ENCODE peak calls at places on chromosomes 4 and X, in five cellular contexts. X is heart left ventricle, U is coronary artery, A is AG04449, B is Peyer's patch. E is an unnamed sample.

GRCh38 chrX:26032141-26032917 is 105.8 kb upstream of the MAGEB18 start:
- DNase-seq in X (no peak), U (no peak), A (no peak), B (no peak), E (no peak)

GRCh38 chr4:121977251-121978168 is 25.6 kb upstream of the TRPC3 start:
- DNase-seq in X (no peak), U (no peak), A (no peak), B (peak), E (no peak)

GRCh38 chrX:7059214-7059838 is 88.2 kb upstream of the STS start:
- DNase-seq in X (no peak), U (no peak), A (no peak), B (peak), E (no peak)

GRCh38 chr4:153318696-153319320 is 25.7 kb upstream of the MND1 start:
- DNase-seq in X (no peak), U (no peak), A (no peak), B (no peak), E (peak)

GRCh38 chr4:152220201-152220666 is 315.7 kb downstream of the FBXW7 start:
- DNase-seq in X (no peak), U (no peak), A (no peak), B (no peak), E (no peak)

GRCh38 chr4:41533685-41534084 is 4.3 kb upstream of the LIMCH1 start:
- DNase-seq in X (no peak), U (no peak), A (no peak), B (no peak), E (no peak)

GRCh38 chr4:87657525-87657924 is 7.4 kb downstream of the DMP1 start:
- DNase-seq in X (no peak), U (no peak), A (no peak), B (no peak), E (no peak)

GRCh38 chrX:39652336-39652735 is 445.4 kb downstream of the BCOR start:
- DNase-seq in X (no peak), U (no peak), A (no peak), B (no peak), E (no peak)

GRCh38 chr4:7041851-7042696 is 1.1 kb upstream of the TADA2B start:
- DNase-seq in X (peak), U (no peak), A (no peak), B (peak), E (peak)

GRCh38 chrX:9609987-9610386 is 145.1 kb downstream of the TBL1X start:
- DNase-seq in X (no peak), U (no peak), A (no peak), B (no peak), E (no peak)

GRCh38 chr4:13522282-13523104 is 21.8 kb downstream of the NKX3-2 start:
- DNase-seq in X (no peak), U (no peak), A (no peak), B (no peak), E (no peak)

GRCh38 chrX:19593684-19594083 is 78.4 kb upstream of the MAP3K15 start:
- DNase-seq in X (no peak), U (no peak), A (no peak), B (no peak), E (peak)

GRCh38 chrX:53831662-53832635 is 145.4 kb upstream of the HUWE1 start:
- DNase-seq in X (no peak), U (no peak), A (no peak), B (peak), E (peak)

GRCh38 chrX:17535229-17535628 is 160.2 kb downstream of the NHS start:
- DNase-seq in X (no peak), U (no peak), A (no peak), B (no peak), E (peak)

GRCh38 chr4:65651031-65651430 is 19.3 kb downstream of the EPHA5 start:
- DNase-seq in X (no peak), U (no peak), A (no peak), B (no peak), E (no peak)

GRCh38 chrX:21479695-21480280 is 105.6 kb downstream of the CNKSR2 start:
- DNase-seq in X (no peak), U (no peak), A (peak), B (no peak), E (no peak)

DNA sequence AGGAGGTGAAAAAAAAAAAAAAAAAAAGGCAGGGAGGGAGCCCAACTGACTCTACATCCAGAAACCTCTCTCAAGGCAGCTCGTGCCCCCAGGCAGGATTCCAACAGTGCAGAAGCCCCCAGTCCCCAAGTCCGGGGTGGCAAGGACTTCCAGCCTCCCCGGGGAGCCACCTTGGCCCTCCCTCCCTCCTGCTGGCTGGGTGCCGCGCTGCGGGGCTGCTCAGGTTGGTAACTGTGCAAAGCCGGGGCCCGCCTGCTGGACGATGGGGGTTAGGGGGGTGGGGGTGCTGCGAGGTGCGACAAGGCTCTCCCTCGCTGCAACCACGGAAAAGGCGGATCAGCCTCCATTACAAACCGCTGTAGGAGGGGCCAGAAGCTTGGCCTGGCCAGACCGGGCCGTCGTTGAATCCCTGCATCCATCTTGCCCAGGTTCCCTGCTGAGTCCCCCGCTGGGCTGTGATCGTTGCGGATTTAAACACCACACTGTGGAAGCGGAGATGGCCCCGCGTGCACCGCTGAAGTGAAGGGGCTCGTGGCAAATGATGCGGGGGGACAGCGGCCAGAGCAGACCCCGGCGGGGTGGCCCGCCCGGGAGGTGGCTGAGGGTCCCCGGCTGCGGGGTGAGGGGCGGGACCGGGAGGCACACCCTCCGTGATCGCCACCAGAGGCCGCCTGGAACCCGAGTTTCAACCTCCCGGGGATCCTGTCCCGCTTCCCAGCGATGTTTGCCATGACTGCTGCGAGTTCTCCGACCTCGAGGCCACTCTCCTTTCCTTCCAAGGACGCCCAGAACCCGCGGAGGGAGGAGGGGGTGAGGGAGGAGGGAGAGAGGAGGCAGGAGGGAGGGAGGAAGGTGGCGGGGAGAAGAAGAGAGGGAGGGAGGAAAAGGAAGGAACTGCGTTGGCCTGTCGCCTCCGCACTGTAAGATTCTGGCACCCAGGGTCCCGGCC is 58.0 kb upstream of the DDX3X start:
- DNase-seq in X (peak), U (no peak), A (no peak), B (peak), E (peak)
- TF ChIP-seq CTCF in X (peak), U (no peak), A (peak), B (peak), E (peak)

GRCh38 chr4:75144475-75144874 is 211.6 kb downstream of the PARM1 start:
- DNase-seq in X (no peak), U (no peak), A (no peak), B (no peak), E (no peak)
- H3K4me3 ChIP-seq in X (no peak), U (no peak), A (no peak), B (no peak), E (no peak)

GRCh38 chr4:70023218-70023617 is 5.0 kb upstream of the HTN3 start:
- DNase-seq in X (no peak), U (no peak), A (no peak), B (no peak), E (no peak)
- TF ChIP-seq CTCF in X (no peak), U (no peak), A (no peak), B (no peak), E (no peak)

GRCh38 chr4:3386486-3386885 is 55.3 kb upstream of the HGFAC start:
- DNase-seq in X (no peak), U (no peak), A (no peak), B (no peak), E (no peak)

GRCh38 chr4:3388461-3389185 is 53.1 kb upstream of the HGFAC start:
- DNase-seq in X (no peak), U (no peak), A (peak), B (peak), E (no peak)

GRCh38 chr4:3387943-3388348 is 53.8 kb upstream of the HGFAC start:
- DNase-seq in X (peak), U (no peak), A (no peak), B (peak), E (no peak)

GRCh38 chr4:3385719-3386440 is 55.9 kb upstream of the HGFAC start:
- DNase-seq in X (no peak), U (no peak), A (no peak), B (no peak), E (no peak)

GRCh38 chr4:3387154-3387942 is 54.4 kb upstream of the HGFAC start:
- DNase-seq in X (no peak), U (no peak), A (no peak), B (no peak), E (no peak)
- H3K4me3 ChIP-seq in X (peak), U (peak), A (no peak), B (peak), E (no peak)

GRCh38 chrX:49879656-49880277 is 483 bp downstream of the USP27X start:
- DNase-seq in X (no peak), U (no peak), A (no peak), B (no peak), E (no peak)
- TF ChIP-seq CTCF in X (no peak), U (no peak), A (no peak), B (no peak), E (no peak)